ENCODE peak calls at places on chromosomes 16 and 17, in seven cellular contexts. B, I, N, U, Q, W and H are unnamed samples.

GRCh38 chr17:73214851-73215250 is 22.0 kb downstream of the COG1 start:
- DNase-seq in Q (no peak), B (no peak), N (no peak), I (no peak), W (no peak), U (no peak), H (no peak)

GRCh38 chr17:81328925-81329278 is 33.8 kb upstream of the SLC38A10 start:
- DNase-seq in B (no peak), I (peak), W (no peak), U (no peak), Q (no peak), N (no peak), H (no peak)

GRCh38 chr17:37848690-37849616 is 75.3 kb upstream of the TBC1D3K start:
- DNase-seq in W (peak), Q (no peak), U (no peak), I (peak), N (peak), B (no peak), H (peak)

GRCh38 chr16:2149630-2150417 is 1.4 kb downstream of the RAB26 start:
- DNase-seq in I (no peak), B (no peak), U (peak), N (no peak), Q (no peak), W (no peak), H (peak)

GRCh38 chr16:12627394-12627793 is 176.3 kb downstream of the CPPED1 start:
- DNase-seq in W (no peak), N (no peak), U (no peak), B (no peak), Q (no peak), I (no peak), H (no peak)

GRCh38 chr16:70698901-70699300 is 13.0 kb upstream of the MTSS2 start:
- DNase-seq in Q (no peak), I (no peak), W (no peak), U (no peak), N (no peak), B (no peak), H (no peak)

GRCh38 chr17:7021993-7022778 is 664 bp upstream of the BCL6B start:
- DNase-seq in W (peak), Q (peak), U (peak), I (peak), B (peak), N (peak), H (peak)

GRCh38 chr16:10250137-10250850 is 68.1 kb upstream of the GRIN2A start:
- DNase-seq in N (no peak), W (peak), I (no peak), U (no peak), Q (no peak), B (no peak), H (no peak)

GRCh38 chr16:72561-73537 is at the start of gene RHBDF1:
- DNase-seq in I (peak), W (peak), N (no peak), Q (no peak), B (peak), U (no peak), H (peak)

GRCh38 chr16:48277158-48277557 is 29.8 kb upstream of the ABCC11 start:
- DNase-seq in I (no peak), B (no peak), W (peak), U (no peak), N (no peak), Q (no peak), H (no peak)

GRCh38 chr16:83137326-83137770 is 510.6 kb downstream of the CDH13 start:
- DNase-seq in I (peak), Q (no peak), N (peak), B (no peak), U (peak), W (peak), H (peak)

GRCh38 chr17:79024901-79025737 is 1.1 kb downstream of the C1QTNF1 start:
- DNase-seq in Q (no peak), U (no peak), B (peak), N (no peak), I (peak), W (peak), H (no peak)

GRCh38 chr17:7885357-7886226 is 3.0 kb upstream of the CHD3 start:
- DNase-seq in U (peak), W (no peak), Q (no peak), B (peak), I (peak), N (peak), H (peak)

GRCh38 chr16:54645328-54645727 is 285.3 kb upstream of the IRX5 start:
- DNase-seq in B (no peak), W (no peak), I (no peak), N (no peak), U (no peak), Q (no peak), H (no peak)

GRCh38 chr17:73827627-73828241 is 183.5 kb upstream of the SDK2 start:
- DNase-seq in I (no peak), B (peak), N (no peak), U (no peak), Q (no peak), W (no peak), H (no peak)